ENCODE peak calls at places on chromosomes 1 and 21, in four cellular contexts. One of them, this sample, is unnamed.

GRCh38 chr1:170010443-170010842 is 64.1 kb downstream of the KIFAP3 start:
- DNase-seq in mesendoderm: peak
- DNase-seq in IMR-90: peak
- DNase-seq in H1: no peak
- DNase-seq in this sample: no peak

GRCh38 chr1:65845758-65846060 is 53.0 kb downstream of the PDE4B start:
- DNase-seq in mesendoderm: no peak
- DNase-seq in IMR-90: no peak
- DNase-seq in H1: no peak
- DNase-seq in this sample: no peak

GRCh38 chr1:118716775-118717174 is 271.4 kb downstream of the TBX15 start:
- DNase-seq in mesendoderm: peak
- DNase-seq in IMR-90: no peak
- DNase-seq in H1: no peak
- DNase-seq in this sample: no peak

GRCh38 chr1:11188381-11188780 is 774 bp upstream of the ANGPTL7 start:
- DNase-seq in mesendoderm: no peak
- DNase-seq in IMR-90: no peak
- DNase-seq in H1: no peak
- DNase-seq in this sample: no peak

GRCh38 chr1:147549526-147549925 is 8.2 kb downstream of the BCL9 start:
- DNase-seq in mesendoderm: no peak
- DNase-seq in IMR-90: no peak
- DNase-seq in H1: no peak
- DNase-seq in this sample: no peak

GRCh38 chr1:170592591-170593111 is 60.7 kb downstream of the GORAB start:
- DNase-seq in mesendoderm: no peak
- DNase-seq in IMR-90: no peak
- DNase-seq in H1: no peak
- DNase-seq in this sample: no peak

GRCh38 chr21:39153373-39153772 is 29.9 kb downstream of the PSMG1 start:
- DNase-seq in mesendoderm: peak
- DNase-seq in IMR-90: no peak
- DNase-seq in H1: no peak
- DNase-seq in this sample: no peak

GRCh38 chr1:213605732-213606131 is 382.0 kb upstream of the PROX1 start:
- DNase-seq in mesendoderm: no peak
- DNase-seq in IMR-90: no peak
- DNase-seq in H1: no peak
- DNase-seq in this sample: no peak

GRCh38 chr1:97581614-97582051 is 339.2 kb downstream of the DPYD start:
- DNase-seq in mesendoderm: peak
- DNase-seq in IMR-90: peak
- DNase-seq in H1: no peak
- DNase-seq in this sample: peak

GRCh38 chr1:23369335-23370013 is at the start of gene ZNF436:
- DNase-seq in mesendoderm: peak
- DNase-seq in IMR-90: peak
- DNase-seq in H1: no peak
- DNase-seq in this sample: no peak

GRCh38 chr1:46342084-46342656 is 1.6 kb downstream of the NSUN4 start:
- DNase-seq in mesendoderm: peak
- DNase-seq in IMR-90: peak
- DNase-seq in H1: no peak
- DNase-seq in this sample: no peak

GRCh38 chr1:147560756-147561472 is 19.6 kb downstream of the BCL9 start:
- DNase-seq in mesendoderm: no peak
- DNase-seq in IMR-90: no peak
- DNase-seq in H1: no peak
- DNase-seq in this sample: no peak

GRCh38 chr1:36643391-36644270 is 160.9 kb upstream of the CSF3R start:
- DNase-seq in mesendoderm: no peak
- DNase-seq in IMR-90: no peak
- DNase-seq in H1: no peak
- DNase-seq in this sample: no peak

GRCh38 chr1:14437410-14437913 is 161.0 kb upstream of the KAZN start:
- DNase-seq in mesendoderm: no peak
- DNase-seq in IMR-90: no peak
- DNase-seq in H1: no peak
- DNase-seq in this sample: no peak

GRCh38 chr1:220962031-220962751 is 82.9 kb downstream of the HLX start:
- DNase-seq in mesendoderm: no peak
- DNase-seq in IMR-90: peak
- DNase-seq in H1: no peak
- DNase-seq in this sample: no peak

GRCh38 chr1:148315081-148315811 is 163.2 kb upstream of the NBPF11 start:
- DNase-seq in mesendoderm: no peak
- DNase-seq in IMR-90: no peak
- DNase-seq in H1: no peak
- DNase-seq in this sample: no peak

GRCh38 chr1:67831850-67832513 is 1.3 kb downstream of the GNG12 start:
- DNase-seq in mesendoderm: peak
- DNase-seq in IMR-90: peak
- DNase-seq in H1: no peak
- DNase-seq in this sample: no peak

GRCh38 chr21:45022736-45023135 is 51.6 kb upstream of the ADARB1 start:
- DNase-seq in mesendoderm: no peak
- DNase-seq in IMR-90: no peak
- DNase-seq in H1: no peak
- DNase-seq in this sample: peak

GRCh38 chr21:33886316-33886715 is 29.3 kb downstream of the ATP5PO start:
- DNase-seq in mesendoderm: no peak
- DNase-seq in IMR-90: no peak
- DNase-seq in H1: no peak
- DNase-seq in this sample: no peak

GRCh38 chr21:44710756-44711326 is 531 bp downstream of the TSPEAR start:
- DNase-seq in mesendoderm: peak
- DNase-seq in IMR-90: no peak
- DNase-seq in H1: peak
- DNase-seq in this sample: peak

GRCh38 chr1:84721152-84721551 is 30.9 kb upstream of the SSX2IP start:
- DNase-seq in mesendoderm: no peak
- DNase-seq in IMR-90: peak
- DNase-seq in H1: no peak
- DNase-seq in this sample: no peak

GRCh38 chr1:185998391-185998790 is 264.2 kb downstream of the HMCN1 start:
- DNase-seq in mesendoderm: peak
- DNase-seq in IMR-90: no peak
- DNase-seq in H1: no peak
- DNase-seq in this sample: no peak

GRCh38 chr1:246425139-246425794 is 81.8 kb downstream of the SMYD3 start:
- DNase-seq in mesendoderm: no peak
- DNase-seq in IMR-90: no peak
- DNase-seq in H1: no peak
- DNase-seq in this sample: no peak

GRCh38 chr1:236659792-236660587 is 26.3 kb upstream of the ACTN2 start:
- DNase-seq in mesendoderm: peak
- DNase-seq in IMR-90: no peak
- DNase-seq in H1: no peak
- DNase-seq in this sample: peak

GRCh38 chr1:19786988-19787423 is 12.7 kb downstream of the TMCO4 start:
- DNase-seq in mesendoderm: peak
- DNase-seq in IMR-90: no peak
- DNase-seq in H1: peak
- DNase-seq in this sample: peak

GRCh38 chr1:157460381-157460780 is 91.9 kb downstream of the FCRL5 start:
- DNase-seq in mesendoderm: no peak
- DNase-seq in IMR-90: no peak
- DNase-seq in H1: no peak
- DNase-seq in this sample: no peak

GRCh38 chr1:205492201-205492667 is 12.2 kb upstream of the CDK18 start:
- DNase-seq in mesendoderm: peak
- DNase-seq in IMR-90: no peak
- DNase-seq in H1: no peak
- DNase-seq in this sample: no peak

GRCh38 chr1:157105988-157106812 is 6.6 kb upstream of the ETV3L start:
- DNase-seq in mesendoderm: no peak
- DNase-seq in IMR-90: peak
- DNase-seq in H1: no peak
- DNase-seq in this sample: no peak

GRCh38 chr1:244002721-244003120 is 48.4 kb upstream of the ZBTB18 start:
- DNase-seq in mesendoderm: no peak
- DNase-seq in IMR-90: no peak
- DNase-seq in H1: no peak
- DNase-seq in this sample: no peak

GRCh38 chr1:180899262-180899661 is 13.4 kb upstream of the KIAA1614 start:
- DNase-seq in mesendoderm: no peak
- DNase-seq in IMR-90: no peak
- DNase-seq in H1: peak
- DNase-seq in this sample: no peak

GRCh38 chr1:63087966-63088365 is 234.4 kb upstream of the FOXD3 start:
- DNase-seq in mesendoderm: peak
- DNase-seq in IMR-90: no peak
- DNase-seq in H1: peak
- DNase-seq in this sample: peak

GRCh38 chr1:28451011-28451410 is 54.8 kb upstream of the RCC1 start:
- DNase-seq in mesendoderm: no peak
- DNase-seq in IMR-90: no peak
- DNase-seq in H1: no peak
- DNase-seq in this sample: no peak

GRCh38 chr1:12052008-12052573 is 11.0 kb upstream of the TNFRSF8 start:
- DNase-seq in mesendoderm: peak
- DNase-seq in IMR-90: peak
- DNase-seq in H1: no peak
- DNase-seq in this sample: peak

GRCh38 chr1:8987881-8988617 is 38.2 kb downstream of the SLC2A7 start:
- DNase-seq in mesendoderm: peak
- DNase-seq in IMR-90: peak
- DNase-seq in H1: peak
- DNase-seq in this sample: peak

GRCh38 chr1:159889821-159890252 is 10.1 kb downstream of the CFAP45 start:
- DNase-seq in mesendoderm: peak
- DNase-seq in IMR-90: peak
- DNase-seq in H1: no peak
- DNase-seq in this sample: no peak

GRCh38 chr1:80427886-80428285 is 1372.8 kb upstream of the ADGRL2 start:
- DNase-seq in mesendoderm: no peak
- DNase-seq in IMR-90: no peak
- DNase-seq in H1: no peak
- DNase-seq in this sample: no peak

GRCh38 chr1:208254862-208255261 is 10.7 kb upstream of the PLXNA2 start:
- DNase-seq in mesendoderm: no peak
- DNase-seq in IMR-90: peak
- DNase-seq in H1: no peak
- DNase-seq in this sample: no peak

GRCh38 chr1:10033359-10033845 is 644 bp downstream of the UBE4B start:
- DNase-seq in mesendoderm: peak
- DNase-seq in IMR-90: peak
- DNase-seq in H1: no peak
- DNase-seq in this sample: peak

DNA sequence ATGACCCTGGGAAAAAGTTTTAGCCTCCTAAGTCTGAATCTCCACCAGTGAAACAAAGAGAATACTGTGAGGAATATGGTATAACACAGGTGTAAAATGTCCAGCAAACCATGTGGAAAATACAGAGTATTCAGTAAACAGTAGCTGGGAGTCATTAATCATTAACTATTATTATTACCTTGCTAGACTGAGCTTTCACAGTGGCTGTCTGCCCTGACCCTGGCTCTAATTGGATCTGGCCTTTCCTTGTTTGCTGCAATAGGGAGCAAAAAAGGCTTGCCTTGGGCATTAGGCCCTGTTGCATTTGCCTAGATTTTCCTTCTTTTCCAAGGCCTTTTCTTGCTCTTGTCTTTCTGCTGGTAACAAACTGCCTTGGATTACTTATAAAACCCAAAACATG is 179.1 kb upstream of the BEND5 start:
- DNase-seq in mesendoderm: no peak
- DNase-seq in IMR-90: no peak
- DNase-seq in H1: no peak
- DNase-seq in this sample: no peak
- H4K5ac ChIP-seq in mesendoderm: no peak
- H4K5ac ChIP-seq in IMR-90: no peak
- H4K5ac ChIP-seq in H1: no peak
- H4K5ac ChIP-seq in this sample: no peak

GRCh38 chr1:187862506-187862905 is 1033.8 kb downstream of the PLA2G4A start:
- DNase-seq in mesendoderm: no peak
- DNase-seq in IMR-90: no peak
- DNase-seq in H1: no peak
- DNase-seq in this sample: no peak
- H3K18ac ChIP-seq in mesendoderm: no peak
- H3K18ac ChIP-seq in IMR-90: no peak
- H3K18ac ChIP-seq in H1: no peak
- H3K18ac ChIP-seq in this sample: no peak

GRCh38 chr1:60448866-60449265 is 375.3 kb upstream of the C1orf87 start:
- DNase-seq in mesendoderm: no peak
- DNase-seq in IMR-90: no peak
- DNase-seq in H1: no peak
- DNase-seq in this sample: no peak

GRCh38 chr1:60449876-60450275 is 376.3 kb upstream of the C1orf87 start:
- DNase-seq in mesendoderm: no peak
- DNase-seq in IMR-90: no peak
- DNase-seq in H1: no peak
- DNase-seq in this sample: no peak
- H4K5ac ChIP-seq in mesendoderm: no peak
- H4K5ac ChIP-seq in IMR-90: no peak
- H4K5ac ChIP-seq in H1: no peak
- H4K5ac ChIP-seq in this sample: no peak

GRCh38 chr1:32464716-32465540 is at the start of gene ZBTB8B:
- DNase-seq in mesendoderm: peak
- DNase-seq in IMR-90: peak
- DNase-seq in H1: peak
- DNase-seq in this sample: peak
- H3K18ac ChIP-seq in mesendoderm: no peak
- H3K18ac ChIP-seq in IMR-90: no peak
- H3K18ac ChIP-seq in H1: peak
- H3K18ac ChIP-seq in this sample: no peak

GRCh38 chr21:32508558-32508957 is 76.8 kb downstream of the TCP10L start:
- DNase-seq in mesendoderm: no peak
- DNase-seq in IMR-90: no peak
- DNase-seq in H1: no peak
- DNase-seq in this sample: no peak
- H4K5ac ChIP-seq in mesendoderm: no peak
- H4K5ac ChIP-seq in IMR-90: no peak
- H4K5ac ChIP-seq in H1: no peak
- H4K5ac ChIP-seq in this sample: no peak

GRCh38 chr1:17513131-17513530 is 26.4 kb upstream of the ARHGEF10L start:
- DNase-seq in mesendoderm: no peak
- DNase-seq in IMR-90: no peak
- DNase-seq in H1: no peak
- DNase-seq in this sample: no peak

GRCh38 chr1:17510138-17510537 is 29.4 kb upstream of the ARHGEF10L start:
- DNase-seq in mesendoderm: no peak
- DNase-seq in IMR-90: no peak
- DNase-seq in H1: no peak
- DNase-seq in this sample: no peak

GRCh38 chr1:17516303-17517214 is 22.9 kb upstream of the ARHGEF10L start:
- DNase-seq in mesendoderm: peak
- DNase-seq in IMR-90: no peak
- DNase-seq in H1: no peak
- DNase-seq in this sample: no peak

GRCh38 chr1:17511188-17511587 is 28.3 kb upstream of the ARHGEF10L start:
- DNase-seq in mesendoderm: no peak
- DNase-seq in IMR-90: no peak
- DNase-seq in H1: no peak
- DNase-seq in this sample: no peak

GRCh38 chr1:17514776-17515175 is 24.7 kb upstream of the ARHGEF10L start:
- DNase-seq in mesendoderm: no peak
- DNase-seq in IMR-90: no peak
- DNase-seq in H1: no peak
- DNase-seq in this sample: no peak
- H3K18ac ChIP-seq in mesendoderm: no peak
- H3K18ac ChIP-seq in IMR-90: no peak
- H3K18ac ChIP-seq in H1: no peak
- H3K18ac ChIP-seq in this sample: no peak

This sample was measured in H9.